ENCODE peak calls at places on chromosomes 11 and 22, in ten cellular contexts. P is PC-3; R is body of pancreas; S is CD4-positive, alpha-beta T cell; W is left ventricle myocardium inferior; J is GM06990; M is foreskin fibroblast; I is pancreas; T is heart left ventricle; A is psoas muscle. L is an unnamed sample.

GRCh38 chr22:39528681-39529486 is 3.7 kb downstream of the RPS19BP1 start:
- DNase-seq in P (peak), R (peak), S (peak), W (peak), J (peak), M (peak), I (peak), T (peak), A (peak), L (peak)

GRCh38 chr11:44444770-44445321 is 120.6 kb upstream of the CD82 start:
- DNase-seq in P (no peak), R (no peak), S (no peak), W (no peak), J (no peak), M (no peak), I (no peak), T (no peak), A (no peak), L (no peak)

GRCh38 chr22:41526802-41527799 is 17.2 kb downstream of the POLR3H start:
- DNase-seq in P (peak), R (peak), S (peak), W (peak), J (peak), M (no peak), I (no peak), T (no peak), A (peak), L (peak)

GRCh38 chr11:3095712-3096361 is 38.6 kb upstream of the CARS1 start:
- DNase-seq in P (peak), R (no peak), S (no peak), W (no peak), J (no peak), M (peak), I (no peak), T (no peak), A (peak), L (peak)

GRCh38 chr22:38831166-38831945 is 12.5 kb downstream of the NPTXR start:
- DNase-seq in P (no peak), R (no peak), S (no peak), W (no peak), J (no peak), M (peak), I (no peak), T (no peak), A (peak), L (no peak)

GRCh38 chr11:32315121-32315520 is 120.2 kb downstream of the WT1 start:
- DNase-seq in P (no peak), R (no peak), S (no peak), W (no peak), J (no peak), M (no peak), I (no peak), T (no peak), A (no peak), L (no peak)

GRCh38 chr11:12410006-12410728 is 32.8 kb downstream of the PARVA start:
- DNase-seq in P (peak), R (no peak), S (no peak), W (no peak), J (no peak), M (peak), I (no peak), T (no peak), A (no peak), L (no peak)

GRCh38 chr11:31560842-31561476 is 51.4 kb downstream of the ELP4 start:
- DNase-seq in P (no peak), R (no peak), S (no peak), W (no peak), J (no peak), M (no peak), I (no peak), T (no peak), A (no peak), L (no peak)

GRCh38 chr22:47460870-47461269 is 698.4 kb downstream of the TBC1D22A start:
- DNase-seq in P (peak), R (no peak), S (no peak), W (no peak), J (no peak), M (no peak), I (no peak), T (no peak), A (no peak), L (no peak)

GRCh38 chr22:39715778-39716495 is 145.4 kb downstream of the CACNA1I start:
- DNase-seq in P (no peak), R (no peak), S (no peak), W (no peak), J (no peak), M (no peak), I (no peak), T (no peak), A (no peak), L (no peak)

GRCh38 chr11:78910322-78910721 is 335.7 kb upstream of the NARS2 start:
- DNase-seq in P (no peak), R (no peak), S (no peak), W (no peak), J (no peak), M (no peak), I (no peak), T (no peak), A (no peak), L (no peak)

GRCh38 chr11:28838741-28839140 is 730.6 kb downstream of the METTL15 start:
- DNase-seq in P (no peak), R (no peak), S (no peak), W (no peak), J (no peak), M (peak), I (no peak), T (no peak), A (no peak), L (no peak)

GRCh38 chr11:108008656-108009496 is at the start of gene CUL5:
- DNase-seq in P (peak), R (peak), S (peak), W (peak), J (peak), M (peak), I (peak), T (peak), A (peak), L (peak)

GRCh38 chr11:120179071-120179672 is 31.7 kb upstream of the OAF start:
- DNase-seq in P (no peak), R (no peak), S (no peak), W (no peak), J (no peak), M (no peak), I (no peak), T (peak), A (no peak), L (peak)

GRCh38 chr11:120180571-120181445 is 30.0 kb upstream of the OAF start:
- DNase-seq in P (peak), R (no peak), S (no peak), W (no peak), J (no peak), M (peak), I (no peak), T (peak), A (peak), L (peak)

GRCh38 chr11:120174866-120175265 is 36.0 kb upstream of the OAF start:
- DNase-seq in P (no peak), R (no peak), S (no peak), W (no peak), J (no peak), M (no peak), I (no peak), T (no peak), A (no peak), L (peak)

GRCh38 chr11:120181446-120181992 is 29.3 kb upstream of the OAF start:
- DNase-seq in P (no peak), R (no peak), S (no peak), W (no peak), J (no peak), M (no peak), I (no peak), T (peak), A (peak), L (peak)

GRCh38 chr11:120178441-120179070 is 32.3 kb upstream of the OAF start:
- DNase-seq in P (no peak), R (no peak), S (no peak), W (no peak), J (no peak), M (no peak), I (no peak), T (peak), A (no peak), L (peak)
- TF ChIP-seq CTCF in P (no peak), R (no peak), S (no peak), W (no peak), J (no peak), M (no peak), I (no peak), T (no peak), A (no peak), L (no peak)

GRCh38 chr11:127789887-127790286 is 789.3 kb upstream of the KIRREL3 start:
- DNase-seq in P (peak), R (no peak), S (no peak), W (no peak), J (no peak), M (no peak), I (no peak), T (no peak), A (no peak), L (no peak)
- TF ChIP-seq CTCF in P (peak), R (peak), S (no peak), W (peak), J (peak), M (no peak), I (no peak), T (peak), A (peak), L (no peak)

DNA sequence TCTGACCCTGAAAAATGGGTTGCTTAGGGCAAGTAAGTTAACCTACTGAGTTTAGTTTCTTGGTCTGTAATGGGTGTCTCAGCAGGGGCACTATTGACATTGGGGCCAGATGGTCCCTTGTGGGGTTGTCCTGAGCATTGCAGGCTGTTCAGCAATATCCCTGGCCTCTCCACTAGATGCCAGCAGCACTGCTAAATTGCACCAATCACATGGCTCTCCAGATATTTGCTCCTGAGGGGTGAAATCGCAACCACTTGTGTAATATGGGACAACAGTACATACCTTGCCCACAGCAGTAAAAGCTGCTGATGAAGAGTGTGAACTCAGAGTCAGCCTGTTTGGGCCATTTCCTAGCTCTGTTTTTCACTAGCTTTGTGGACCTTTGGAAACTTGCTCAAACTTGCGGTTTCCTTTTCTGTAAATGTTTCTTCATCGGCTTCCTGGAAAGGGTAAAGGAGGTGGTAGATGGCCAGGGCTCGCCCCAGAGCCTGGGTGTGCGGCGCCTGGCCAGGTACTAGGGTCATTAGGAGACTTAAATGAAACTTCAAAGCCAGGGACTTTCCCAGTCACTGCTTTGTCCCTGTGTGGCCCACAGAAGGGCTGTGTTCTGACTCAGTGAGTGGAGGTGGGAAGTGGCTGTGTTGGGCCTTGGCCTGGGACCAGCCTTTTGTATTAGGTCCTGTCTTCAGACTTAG is 13.0 kb downstream of the NCF4 start:
- DNase-seq in P (peak), R (peak), S (no peak), W (no peak), J (peak), M (peak), I (peak), T (no peak), A (no peak), L (peak)
- TF ChIP-seq CTCF in P (peak), R (peak), S (no peak), W (peak), J (peak), M (peak), I (peak), T (peak), A (no peak), L (peak)

GRCh38 chr11:103537904-103538502 is 428.8 kb downstream of the DYNC2H1 start:
- DNase-seq in P (peak), R (no peak), S (no peak), W (no peak), J (no peak), M (peak), I (no peak), T (no peak), A (no peak), L (peak)
- TF ChIP-seq CTCF in P (peak), R (no peak), S (no peak), W (peak), J (peak), M (peak), I (peak), T (peak), A (peak), L (no peak)

DNA sequence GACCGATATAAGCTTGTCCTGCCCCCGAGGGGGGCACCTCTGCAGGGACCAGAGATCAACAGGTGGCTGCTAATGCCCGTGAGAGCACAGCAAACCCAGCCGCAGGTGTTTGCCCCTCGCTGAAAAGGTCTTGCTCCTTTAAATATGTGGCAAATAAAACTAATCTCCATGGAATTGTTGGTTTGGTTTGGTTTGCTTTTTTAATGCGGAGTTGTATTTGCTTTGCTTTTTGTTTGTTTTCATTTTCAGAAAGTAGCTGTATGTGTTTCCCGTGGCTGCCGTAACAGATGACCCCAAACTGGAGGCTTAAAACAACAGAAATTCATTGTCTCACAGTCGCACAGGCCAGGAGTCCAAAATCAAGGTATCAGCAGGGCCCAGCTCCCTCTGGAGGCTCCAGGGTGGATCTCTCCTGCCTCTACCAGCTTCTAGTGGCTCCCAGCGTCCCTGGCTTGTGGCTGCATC is 93.0 kb downstream of the CELSR1 start:
- DNase-seq in P (no peak), R (no peak), S (no peak), W (no peak), J (no peak), M (no peak), I (no peak), T (no peak), A (no peak), L (no peak)
- TF ChIP-seq CTCF in P (peak), R (no peak), S (no peak), W (no peak), J (no peak), M (peak), I (no peak), T (no peak), A (no peak), L (no peak)

GRCh38 chr11:131632971-131633370 is 262.6 kb downstream of the NTM start:
- DNase-seq in P (no peak), R (no peak), S (no peak), W (no peak), J (no peak), M (no peak), I (no peak), T (no peak), A (no peak), L (no peak)

GRCh38 chr11:131628739-131629138 is 258.3 kb downstream of the NTM start:
- DNase-seq in P (no peak), R (no peak), S (no peak), W (no peak), J (no peak), M (no peak), I (no peak), T (no peak), A (no peak), L (no peak)

GRCh38 chr11:131626761-131627160 is 256.3 kb downstream of the NTM start:
- DNase-seq in P (no peak), R (no peak), S (no peak), W (no peak), J (no peak), M (no peak), I (no peak), T (no peak), A (no peak), L (no peak)

GRCh38 chr11:131633978-131634377 is 263.6 kb downstream of the NTM start:
- DNase-seq in P (no peak), R (no peak), S (no peak), W (no peak), J (no peak), M (no peak), I (no peak), T (no peak), A (no peak), L (no peak)

DNA sequence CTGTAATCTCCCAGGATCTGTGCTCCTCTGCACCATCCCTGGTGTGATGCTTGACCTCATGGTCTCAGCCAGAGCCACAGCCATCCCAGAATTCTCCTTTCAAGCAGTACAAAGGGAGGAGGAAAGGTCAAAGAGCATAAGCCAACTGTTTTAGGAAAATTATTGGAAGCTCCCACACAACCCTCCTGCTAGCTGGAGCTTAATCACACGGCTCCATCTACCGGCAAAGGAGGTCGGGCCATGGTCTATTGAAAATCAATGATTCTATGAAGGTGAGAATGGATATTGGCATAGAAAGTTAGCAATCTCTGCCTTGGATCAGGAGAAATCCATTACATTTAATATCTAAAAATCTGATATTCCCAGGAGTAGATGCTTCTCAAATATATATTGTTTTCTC is 259.5 kb downstream of the NTM start:
- DNase-seq in P (no peak), R (no peak), S (no peak), W (no peak), J (no peak), M (no peak), I (no peak), T (no peak), A (no peak), L (no peak)
- TF ChIP-seq CTCF in P (peak), R (no peak), S (no peak), W (no peak), J (no peak), M (no peak), I (no peak), T (no peak), A (no peak), L (no peak)

DNA sequence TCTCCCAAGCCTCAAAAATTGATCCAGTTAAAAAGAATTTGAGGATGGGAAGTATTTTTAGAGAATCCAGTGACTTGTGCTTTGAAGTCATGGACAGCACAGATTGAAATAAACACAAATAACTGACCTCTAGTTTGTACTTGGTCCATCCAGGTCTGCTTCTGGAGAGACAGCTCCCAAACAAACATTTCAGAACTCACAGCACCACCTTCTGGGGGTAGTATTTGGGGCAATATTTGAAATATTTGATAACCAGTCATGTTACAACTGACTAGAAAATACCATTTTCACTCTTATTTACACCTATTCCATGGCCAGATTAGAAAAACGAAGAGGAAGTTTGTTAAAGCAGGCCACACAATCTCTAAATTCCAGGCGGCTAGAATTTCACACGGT is 56.2 kb downstream of the CTSC start:
- DNase-seq in P (peak), R (no peak), S (no peak), W (no peak), J (no peak), M (no peak), I (no peak), T (no peak), A (no peak), L (no peak)
- TF ChIP-seq CTCF in P (peak), R (peak), S (no peak), W (no peak), J (peak), M (peak), I (no peak), T (peak), A (peak), L (no peak)

GRCh38 chr11:59550368-59550841 is 39.1 kb downstream of the OR4D9 start:
- DNase-seq in P (peak), R (peak), S (peak), W (peak), J (peak), M (peak), I (peak), T (peak), A (peak), L (peak)
- TF ChIP-seq CTCF in P (peak), R (peak), S (peak), W (peak), J (peak), M (peak), I (no peak), T (peak), A (peak), L (peak)

DNA sequence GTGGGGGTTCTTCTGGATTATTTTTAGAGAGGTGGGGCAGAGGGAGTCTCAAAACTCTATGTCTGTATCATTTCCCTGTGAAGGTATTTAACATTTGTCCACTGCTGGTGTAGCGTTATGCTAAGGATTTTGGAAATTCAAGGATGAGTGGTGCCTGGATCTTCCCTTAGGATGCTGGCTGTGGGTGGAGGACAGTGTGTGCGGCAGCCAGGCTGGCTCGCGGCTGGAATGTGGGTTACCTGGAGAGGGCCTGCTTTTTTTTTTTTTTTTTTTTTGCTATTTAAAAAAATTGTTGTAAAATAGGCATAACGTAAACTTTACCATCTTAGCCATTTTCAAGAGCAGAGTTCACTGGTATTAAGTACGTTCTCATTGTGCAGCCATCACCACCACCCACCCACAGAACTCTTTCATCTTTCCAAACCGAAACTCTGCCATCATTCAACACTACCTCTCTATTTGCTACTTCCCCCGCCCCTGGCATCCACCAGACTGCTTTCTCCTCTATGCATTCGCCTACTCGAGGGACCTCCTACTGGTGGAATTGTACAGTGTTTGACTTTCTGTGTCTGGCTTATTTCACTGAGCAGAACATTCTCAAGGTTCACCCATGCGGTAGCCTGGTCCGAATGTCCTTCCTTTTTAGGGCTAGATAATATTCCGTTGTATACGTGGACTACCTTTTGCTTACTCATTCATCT is 67.1 kb downstream of the PARVB start:
- DNase-seq in P (peak), R (no peak), S (no peak), W (no peak), J (no peak), M (no peak), I (no peak), T (peak), A (peak), L (no peak)
- TF ChIP-seq CTCF in P (peak), R (no peak), S (no peak), W (no peak), J (no peak), M (peak), I (no peak), T (no peak), A (peak), L (no peak)

GRCh38 chr11:122910775-122911174 is 28.2 kb downstream of the JHY start:
- DNase-seq in P (peak), R (no peak), S (no peak), W (no peak), J (no peak), M (peak), I (no peak), T (no peak), A (no peak), L (no peak)
- TF ChIP-seq CTCF in P (peak), R (peak), S (no peak), W (peak), J (peak), M (no peak), I (no peak), T (peak), A (no peak), L (no peak)